ENCODE peak calls at places on chromosomes 12 and 14, in six cellular contexts. K, E, W, D, F and Q are unnamed samples.

GRCh38 chr14:71212093-71212492 is 304.8 kb downstream of the PCNX1 start:
- DNase-seq in K (no peak), E (no peak), W (no peak), D (no peak), F (no peak), Q (no peak)

GRCh38 chr14:65302571-65303184 is 109.9 kb upstream of the FUT8 start:
- DNase-seq in K (no peak), E (no peak), W (no peak), D (no peak), F (no peak), Q (no peak)

GRCh38 chr12:112061127-112061526 is 47.5 kb downstream of the NAA25 start:
- DNase-seq in K (no peak), E (no peak), W (no peak), D (no peak), F (no peak), Q (no peak)

GRCh38 chr12:52148541-52149181 is 43.2 kb downstream of the KRT80 start:
- DNase-seq in K (peak; percentile 95), E (no peak), W (no peak), D (peak; percentile 82), F (no peak), Q (peak; percentile 93)

GRCh38 chr12:126067930-126068329 is 1002.7 kb downstream of the AACS start:
- DNase-seq in K (no peak), E (no peak), W (no peak), D (no peak), F (no peak), Q (no peak)

GRCh38 chr12:60805340-60805739 is 1209.5 kb downstream of the SLC16A7 start:
- DNase-seq in K (no peak), E (no peak), W (no peak), D (no peak), F (no peak), Q (no peak)

GRCh38 chr14:33674716-33675115 is 276.2 kb downstream of the EGLN3 start:
- DNase-seq in K (no peak), E (no peak), W (no peak), D (no peak), F (no peak), Q (no peak)

GRCh38 chr14:63605041-63605532 is 36.6 kb downstream of the WDR89 start:
- DNase-seq in K (peak; percentile 37), E (no peak), W (no peak), D (no peak), F (peak; percentile 5), Q (no peak)

GRCh38 chr14:64174922-64175782 is 119.0 kb downstream of the ESR2 start:
- DNase-seq in K (no peak), E (no peak), W (no peak), D (no peak), F (no peak), Q (no peak)

GRCh38 chr12:52804029-52804428 is 8.1 kb upstream of the KRT3 start:
- DNase-seq in K (no peak), E (no peak), W (no peak), D (no peak), F (no peak), Q (no peak)

GRCh38 chr12:26572131-26572530 is 260.9 kb downstream of the ITPR2 start:
- DNase-seq in K (no peak), E (no peak), W (no peak), D (no peak), F (no peak), Q (peak; percentile 34)

GRCh38 chr14:71105177-71105576 is 197.9 kb downstream of the PCNX1 start:
- DNase-seq in K (no peak), E (no peak), W (no peak), D (no peak), F (no peak), Q (no peak)

GRCh38 chr14:65069874-65070709 is 32.2 kb downstream of the MAX start:
- DNase-seq in K (no peak), E (no peak), W (no peak), D (peak; percentile 66), F (no peak), Q (peak; percentile 89)

GRCh38 chr12:109250523-109250922 is 58.6 kb downstream of the FOXN4 start:
- DNase-seq in K (no peak), E (no peak), W (no peak), D (no peak), F (no peak), Q (no peak)

GRCh38 chr12:86249276-86249675 is 6.9 kb downstream of the MGAT4C start:
- DNase-seq in K (no peak), E (no peak), W (no peak), D (no peak), F (no peak), Q (no peak)

GRCh38 chr14:55698051-55698450 is 118.0 kb downstream of the KTN1 start:
- DNase-seq in K (no peak), E (no peak), W (no peak), D (no peak), F (no peak), Q (no peak)

GRCh38 chr14:54299393-54300363 is 97.1 kb upstream of the CDKN3 start:
- DNase-seq in K (no peak), E (no peak), W (no peak), D (no peak), F (peak; percentile 60), Q (peak; percentile 11)

GRCh38 chr12:124286414-124286813 is 8.5 kb upstream of the RFLNA start:
- DNase-seq in K (peak; percentile 95), E (no peak), W (no peak), D (no peak), F (no peak), Q (peak; percentile 44)

GRCh38 chr12:106957617-106958016 is 1.9 kb downstream of the TMEM263 start:
- DNase-seq in K (no peak), E (no peak), W (no peak), D (no peak), F (no peak), Q (no peak)

GRCh38 chr12:100114574-100114973 is 28.1 kb downstream of the BLTP3B start:
- DNase-seq in K (no peak), E (no peak), W (no peak), D (no peak), F (no peak), Q (no peak)

GRCh38 chr14:22836301-22837058 is at the start of gene MMP14:
- DNase-seq in K (peak; percentile 86), E (peak; percentile 58), W (peak; percentile 48), D (peak; percentile 77), F (peak; percentile 94), Q (peak; percentile 75)

GRCh38 chr12:28583771-28584261 is 393.6 kb downstream of the CCDC91 start:
- DNase-seq in K (peak; percentile 77), E (no peak), W (no peak), D (no peak), F (peak; percentile 19), Q (no peak)

GRCh38 chr12:111624540-111624939 is 25.4 kb upstream of the ATXN2 start:
- DNase-seq in K (peak; percentile 56), E (no peak), W (no peak), D (peak; percentile 38), F (no peak), Q (no peak)

GRCh38 chr14:99884834-99885648 is 91.8 kb downstream of the EML1 start:
- DNase-seq in K (peak; percentile 23), E (no peak), W (peak; percentile 76), D (no peak), F (peak; percentile 82), Q (no peak)

GRCh38 chr12:59972941-59973340 is 377.1 kb downstream of the SLC16A7 start:
- DNase-seq in K (peak; percentile 90), E (no peak), W (no peak), D (no peak), F (peak; percentile 68), Q (no peak)

GRCh38 chr12:25994252-25994651 is 35.8 kb downstream of the RASSF8 start:
- DNase-seq in K (peak; percentile 66), E (no peak), W (no peak), D (no peak), F (peak; percentile 97), Q (no peak)

GRCh38 chr12:102513739-102514138 is 33.4 kb upstream of the IGF1 start:
- DNase-seq in K (no peak), E (no peak), W (no peak), D (no peak), F (no peak), Q (no peak)

GRCh38 chr14:69479696-69480095 is 4.8 kb upstream of the PLEKHD1 start:
- DNase-seq in K (no peak), E (no peak), W (no peak), D (no peak), F (no peak), Q (no peak)

GRCh38 chr14:78259831-78260230 is 89.7 kb downstream of the NRXN3 start:
- DNase-seq in K (no peak), E (no peak), W (no peak), D (no peak), F (no peak), Q (no peak)

GRCh38 chr12:92077530-92077929 is 68.1 kb downstream of the BTG1 start:
- DNase-seq in K (no peak), E (no peak), W (no peak), D (no peak), F (no peak), Q (no peak)
- H3K4me1 ChIP-seq in K (peaks cover 40% of the 10 kb centered on the region), E (peaks cover 3% of the 10 kb centered on the region), W (peaks cover 16% of the 10 kb centered on the region), D (peaks cover 47% of the 10 kb centered on the region), F (peaks cover 26% of the 10 kb centered on the region), Q (peaks cover 5% of the 10 kb centered on the region)

DNA sequence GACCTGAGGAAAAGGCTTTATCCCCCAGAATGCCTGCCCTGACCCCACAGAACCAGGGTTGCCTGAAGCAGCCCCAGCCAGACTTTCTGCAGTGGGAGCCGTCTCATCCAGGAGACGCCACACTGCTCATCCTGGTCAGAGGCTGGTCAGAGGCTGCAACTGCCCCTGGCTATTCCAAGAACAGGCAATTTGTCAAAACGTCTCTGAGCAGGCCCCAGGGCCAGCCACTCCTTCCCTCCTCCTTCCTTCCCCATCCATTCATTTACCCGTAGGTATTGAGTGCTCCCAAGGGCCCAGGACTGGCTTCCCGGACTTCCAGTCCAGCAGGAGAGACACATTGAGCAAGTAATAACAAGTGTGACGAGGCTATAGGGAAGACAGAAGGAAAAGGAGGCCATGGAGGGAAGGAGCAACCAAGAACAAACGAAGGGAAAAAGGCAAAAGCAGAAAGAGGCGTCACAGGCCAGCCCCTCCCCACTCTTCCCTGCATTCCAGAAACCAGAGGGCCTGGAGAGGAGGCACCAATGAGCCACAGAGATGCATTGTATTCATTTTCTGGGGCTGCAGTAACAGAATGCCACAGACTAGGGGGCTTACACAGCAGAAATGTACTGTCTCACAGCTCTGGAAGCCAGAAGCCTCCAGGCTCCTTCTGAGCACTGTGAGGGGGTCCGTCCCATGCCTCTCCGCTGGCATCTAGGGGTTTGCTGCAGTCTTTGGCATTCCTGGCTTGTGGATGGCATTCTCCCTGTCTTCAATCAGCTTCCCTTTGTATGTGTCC is 21.0 kb upstream of the CD9 start:
- DNase-seq in K (no peak), E (peak; percentile 84), W (peak; percentile 76), D (no peak), F (no peak), Q (no peak)
- H3K4me1 ChIP-seq in K (peaks cover 27% of the 10 kb centered on the region), E (peaks cover 18% of the 10 kb centered on the region), W (peaks cover 11% of the 10 kb centered on the region), D (peaks cover 51% of the 10 kb centered on the region), F (peaks cover 36% of the 10 kb centered on the region), Q (peaks cover 23% of the 10 kb centered on the region)

GRCh38 chr14:73465833-73466532 is 7.6 kb upstream of the NUMB start:
- DNase-seq in K (no peak), E (no peak), W (no peak), D (no peak), F (peak; percentile 8), Q (no peak)
- H3K4me1 ChIP-seq in K (peaks cover 40% of the 10 kb centered on the region), E (no peaks in the 10 kb centered on the region), W (peaks cover 14% of the 10 kb centered on the region), D (peaks cover 82% of the 10 kb centered on the region), F (peaks cover 25% of the 10 kb centered on the region), Q (peaks cover 45% of the 10 kb centered on the region)

DNA sequence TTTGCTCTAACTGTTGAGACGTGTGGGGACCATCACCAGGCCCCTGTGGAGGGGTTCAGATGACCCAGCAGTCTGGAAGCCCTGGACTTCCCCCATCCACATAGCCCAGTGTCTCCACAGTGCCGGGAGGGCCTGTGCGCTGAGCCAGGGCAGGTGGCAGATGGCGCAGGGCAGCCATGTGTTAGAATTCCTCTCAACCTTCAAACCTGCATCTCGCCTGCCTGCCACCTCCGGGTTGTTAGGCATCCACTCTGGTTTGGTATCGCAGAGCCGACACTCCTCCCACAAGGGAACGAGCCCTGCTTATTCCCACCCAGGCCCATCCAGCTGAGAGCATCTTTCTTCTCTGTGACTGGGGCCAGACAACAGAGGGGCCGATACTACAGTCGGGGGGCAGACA is 84.5 kb downstream of the ADGRD1 start:
- DNase-seq in K (no peak), E (no peak), W (no peak), D (no peak), F (no peak), Q (peak; percentile 22)
- H3K4me1 ChIP-seq in K (no peaks in the 10 kb centered on the region), E (peaks cover 8% of the 10 kb centered on the region), W (no peaks in the 10 kb centered on the region), D (no peaks in the 10 kb centered on the region), F (no peaks in the 10 kb centered on the region), Q (no peaks in the 10 kb centered on the region)